ENCODE peak calls at places on chromosomes 12 and 14, in seven cellular contexts. Z is SK-N-SH, V is Peyer's patch, H is body of pancreas, S is neural progenitor cell, P is stomach, D is spleen. M is an unnamed sample.

GRCh38 chr12:64560395-64561301 is 49.6 kb upstream of the RASSF3 start:
- DNase-seq in H (peak), V (no peak), S (peak), P (no peak), Z (peak), D (no peak), M (no peak)

GRCh38 chr14:73824116-73824515 is 27.5 kb upstream of the PTGR2 start:
- DNase-seq in H (no peak), S (no peak), D (peak), V (peak), P (no peak), Z (no peak), M (no peak)

GRCh38 chr14:71021347-71022014 is 114.2 kb downstream of the PCNX1 start:
- DNase-seq in V (no peak), H (no peak), P (no peak), Z (no peak), S (no peak), D (no peak), M (no peak)

GRCh38 chr12:92136021-92136735 is 9.5 kb downstream of the BTG1 start:
- DNase-seq in S (no peak), H (peak), P (no peak), Z (no peak), D (no peak), V (no peak), M (no peak)

GRCh38 chr14:102325791-102326345 is 6.3 kb downstream of the ZNF839 start:
- DNase-seq in V (no peak), P (no peak), H (no peak), S (no peak), Z (no peak), D (peak), M (no peak)

GRCh38 chr12:3117628-3118027 is 40.4 kb downstream of the TSPAN9 start:
- DNase-seq in P (no peak), S (no peak), V (no peak), Z (no peak), H (no peak), D (no peak), M (no peak)

GRCh38 chr14:99324291-99324690 is 52.3 kb upstream of the BCL11B start:
- DNase-seq in P (no peak), D (no peak), S (no peak), H (no peak), Z (no peak), V (no peak), M (no peak)

GRCh38 chr12:16393126-16393525 is 45.7 kb downstream of the MGST1 start:
- DNase-seq in S (no peak), Z (no peak), V (no peak), H (no peak), P (no peak), D (no peak), M (no peak)

GRCh38 chr12:22626429-22626828 is 1.5 kb downstream of the ETNK1 start:
- DNase-seq in D (no peak), Z (no peak), S (no peak), P (no peak), V (no peak), H (peak), M (no peak)

GRCh38 chr12:89862511-89863331 is 154.1 kb upstream of the ATP2B1 start:
- DNase-seq in D (peak), H (peak), S (no peak), V (peak), P (no peak), Z (no peak), M (no peak)

GRCh38 chr12:89863968-89864367 is 155.3 kb upstream of the ATP2B1 start:
- DNase-seq in P (no peak), H (no peak), D (no peak), Z (no peak), S (no peak), V (no peak), M (no peak)

GRCh38 chr12:89861086-89861485 is 152.4 kb upstream of the ATP2B1 start:
- DNase-seq in H (no peak), S (no peak), Z (no peak), D (no peak), P (no peak), V (no peak), M (no peak)

GRCh38 chr12:89863332-89863938 is 154.8 kb upstream of the ATP2B1 start:
- DNase-seq in P (no peak), V (peak), D (no peak), H (no peak), Z (no peak), S (no peak), M (no peak)

DNA sequence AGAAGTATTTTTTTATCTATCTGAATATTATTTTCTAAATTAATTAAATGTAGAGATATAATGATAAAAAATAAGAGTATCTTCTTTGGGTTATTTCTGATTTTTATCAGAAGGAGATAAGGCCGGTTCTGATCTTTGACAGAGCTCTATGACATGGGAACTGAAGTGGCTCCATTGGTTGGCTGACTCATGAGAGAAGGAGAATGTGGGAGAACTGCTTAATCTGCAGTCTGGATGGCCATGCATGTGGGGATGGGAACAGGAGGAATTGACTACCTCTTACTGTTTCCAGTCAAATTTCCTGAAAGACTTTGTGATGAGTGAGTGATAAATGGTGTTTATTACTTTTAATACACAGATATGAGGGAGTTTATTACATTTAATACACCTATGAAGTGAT is 155.8 kb upstream of the ATP2B1 start:
- DNase-seq in P (no peak), D (no peak), V (peak), S (no peak), Z (no peak), H (no peak), M (no peak)
- H3K27ac ChIP-seq in P (peak), D (peak), V (peak), S (no peak), Z (no peak), H (no peak), M (no peak)

GRCh38 chr12:18797604-18798003 is 59.7 kb downstream of the CAPZA3 start:
- DNase-seq in D (no peak), S (no peak), Z (no peak), P (no peak), H (no peak), V (no peak), M (no peak)
- H3K27ac ChIP-seq in D (no peak), S (no peak), Z (no peak), P (no peak), H (peak), V (no peak), M (no peak)

GRCh38 chr14:72559227-72559626 is 334.7 kb downstream of the DPF3 start:
- DNase-seq in H (no peak), V (no peak), P (no peak), D (no peak), S (peak), Z (no peak), M (peak)
- H3K27ac ChIP-seq in H (no peak), V (no peak), P (no peak), D (no peak), S (no peak), Z (no peak), M (peak)

DNA sequence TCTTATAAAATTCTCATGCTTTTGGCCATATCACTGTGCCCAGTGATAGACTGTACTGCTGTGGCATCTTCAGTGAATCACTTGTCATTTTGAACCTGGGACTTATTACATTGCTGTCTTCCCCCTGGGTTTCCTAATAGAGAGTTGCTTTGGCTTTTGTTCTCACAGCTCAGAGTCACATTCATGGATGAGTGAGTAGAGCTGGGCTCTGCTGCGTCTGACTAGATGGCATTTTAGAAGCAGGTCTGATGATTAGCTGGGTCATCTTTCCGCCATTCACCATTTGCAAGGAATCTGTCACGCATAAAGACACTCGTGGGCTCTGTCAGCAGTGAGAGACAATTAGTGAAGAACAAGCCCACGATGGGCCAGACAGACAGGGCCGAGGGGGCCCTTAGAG is 174.9 kb downstream of the CRADD start:
- DNase-seq in V (no peak), Z (peak), P (no peak), H (no peak), D (no peak), S (peak), M (no peak)
- H3K27ac ChIP-seq in V (no peak), Z (peak), P (no peak), H (no peak), D (no peak), S (no peak), M (no peak)

DNA sequence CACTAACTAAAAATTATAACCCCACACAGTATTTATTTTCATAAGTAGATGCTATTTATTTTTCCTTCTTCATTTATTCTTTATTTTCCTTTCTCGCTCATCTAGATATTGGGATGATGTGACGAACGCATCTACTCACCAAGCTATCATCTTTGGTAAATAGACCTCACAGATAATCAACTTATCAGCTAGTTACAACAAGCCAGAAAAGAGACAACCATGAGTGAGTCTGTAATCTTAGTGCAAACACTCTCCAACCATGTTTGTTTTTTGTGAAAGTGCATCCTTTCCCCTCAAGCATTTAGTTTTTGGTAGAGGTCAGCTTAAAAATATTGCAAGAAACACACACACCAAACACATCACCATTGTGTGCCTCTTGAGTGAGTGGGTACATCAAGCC is 84.9 kb downstream of the SLC25A21 start:
- DNase-seq in P (no peak), H (no peak), Z (no peak), D (no peak), V (no peak), S (no peak), M (no peak)
- H3K27ac ChIP-seq in P (no peak), H (no peak), Z (no peak), D (no peak), V (no peak), S (no peak), M (no peak)